ENCODE peak calls at places on chromosomes 11 and 22, in ten cellular contexts. G is endothelial cell of umbilical vein, P is heart left ventricle, X is spleen, O is HCT116, V is Peyer's patch, M is upper lobe of left lung, H is H1, Z is suprapubic skin, L is tibial nerve. W is an unnamed sample.

GRCh38 chr11:79439893-79440450 is 858 bp downstream of the TENM4 start:
- DNase-seq in O (no peak), M (no peak), X (peak), Z (no peak), G (no peak), P (peak), H (no peak), V (no peak), L (peak), W (no peak)

GRCh38 chr11:133086518-133086917 is 445.8 kb downstream of the OPCML start:
- DNase-seq in V (no peak), O (no peak), H (no peak), X (no peak), L (no peak), Z (no peak), P (no peak), G (no peak), M (no peak), W (no peak)

GRCh38 chr11:128279861-128280260 is 307.5 kb downstream of the ETS1 start:
- DNase-seq in G (no peak), M (no peak), O (no peak), X (no peak), V (no peak), P (no peak), H (no peak), Z (no peak), L (no peak), W (no peak)

GRCh38 chr11:76347391-76347790 is 33.5 kb downstream of the THAP12 start:
- DNase-seq in Z (no peak), O (no peak), P (no peak), M (no peak), G (no peak), V (no peak), L (no peak), X (no peak), H (no peak), W (no peak)

GRCh38 chr11:34599406-34599901 is 21.4 kb upstream of the EHF start:
- DNase-seq in G (peak), P (no peak), H (no peak), X (no peak), V (no peak), Z (no peak), L (no peak), M (no peak), O (peak), W (peak)

GRCh38 chr11:75625970-75626691 is 42.7 kb downstream of the MAP6 start:
- DNase-seq in Z (no peak), O (no peak), P (no peak), X (no peak), H (no peak), M (peak), V (no peak), G (no peak), L (no peak), W (peak)

GRCh38 chr11:26931248-26931631 is 62.7 kb upstream of the FIBIN start:
- DNase-seq in V (no peak), G (no peak), P (peak), Z (no peak), H (no peak), M (no peak), X (no peak), L (peak), O (no peak), W (no peak)

GRCh38 chr11:2930705-2931415 is 1.6 kb upstream of the PHLDA2 start:
- DNase-seq in O (peak), L (no peak), P (peak), G (peak), H (peak), V (peak), M (peak), Z (no peak), X (peak), W (peak)

GRCh38 chr11:19938051-19938856 is 222.0 kb downstream of the DBX1 start:
- DNase-seq in M (peak), O (peak), G (peak), H (no peak), P (no peak), V (peak), Z (no peak), X (no peak), L (peak), W (peak)

GRCh38 chr11:69114811-69115523 is 40.8 kb upstream of the SMIM38 start:
- DNase-seq in Z (no peak), X (no peak), G (no peak), P (peak), L (no peak), H (no peak), V (no peak), M (peak), O (no peak), W (no peak)

GRCh38 chr22:22431271-22432220 is 77.0 kb downstream of the ZNF280B start:
- DNase-seq in L (peak), O (peak), M (peak), G (peak), Z (no peak), V (no peak), P (peak), X (peak), H (no peak), W (peak)

GRCh38 chr11:47071871-47072270 is 104.8 kb downstream of the ARFGAP2 start:
- DNase-seq in G (no peak), L (peak), X (no peak), V (no peak), M (no peak), H (no peak), Z (no peak), P (peak), O (no peak), W (no peak)

GRCh38 chr22:36926721-36927435 is 13.4 kb downstream of the CSF2RB start:
- DNase-seq in M (no peak), P (no peak), L (no peak), O (no peak), X (no peak), V (no peak), H (no peak), Z (no peak), G (no peak), W (no peak)

GRCh38 chr11:103486609-103487008 is 377.4 kb downstream of the DYNC2H1 start:
- DNase-seq in H (no peak), M (no peak), Z (no peak), P (no peak), G (no peak), V (no peak), O (no peak), L (no peak), X (no peak), W (no peak)

GRCh38 chr11:101442936-101443521 is 140.8 kb downstream of the TRPC6 start:
- DNase-seq in P (no peak), H (no peak), O (no peak), X (no peak), L (no peak), V (no peak), M (no peak), G (no peak), Z (no peak), W (no peak)

GRCh38 chr22:42792909-42793847 is 63.9 kb downstream of the ARFGAP3 start:
- DNase-seq in L (no peak), M (peak), O (no peak), G (no peak), H (no peak), P (peak), X (no peak), V (no peak), Z (no peak), W (no peak)
- TF ChIP-seq POLR2A in L (no peak), M (no peak), O (no peak), G (no peak), H (no peak), P (no peak), X (no peak), V (no peak), Z (no peak), W (no peak)

GRCh38 chr11:77411717-77412441 is 62.0 kb downstream of the PAK1 start:
- DNase-seq in X (peak), H (peak), L (peak), M (peak), V (peak), G (peak), P (peak), Z (peak), O (peak), W (peak)
- TF ChIP-seq POLR2A in X (no peak), H (no peak), L (no peak), M (no peak), V (no peak), G (peak), P (peak), Z (no peak), O (no peak), W (peak)

DNA sequence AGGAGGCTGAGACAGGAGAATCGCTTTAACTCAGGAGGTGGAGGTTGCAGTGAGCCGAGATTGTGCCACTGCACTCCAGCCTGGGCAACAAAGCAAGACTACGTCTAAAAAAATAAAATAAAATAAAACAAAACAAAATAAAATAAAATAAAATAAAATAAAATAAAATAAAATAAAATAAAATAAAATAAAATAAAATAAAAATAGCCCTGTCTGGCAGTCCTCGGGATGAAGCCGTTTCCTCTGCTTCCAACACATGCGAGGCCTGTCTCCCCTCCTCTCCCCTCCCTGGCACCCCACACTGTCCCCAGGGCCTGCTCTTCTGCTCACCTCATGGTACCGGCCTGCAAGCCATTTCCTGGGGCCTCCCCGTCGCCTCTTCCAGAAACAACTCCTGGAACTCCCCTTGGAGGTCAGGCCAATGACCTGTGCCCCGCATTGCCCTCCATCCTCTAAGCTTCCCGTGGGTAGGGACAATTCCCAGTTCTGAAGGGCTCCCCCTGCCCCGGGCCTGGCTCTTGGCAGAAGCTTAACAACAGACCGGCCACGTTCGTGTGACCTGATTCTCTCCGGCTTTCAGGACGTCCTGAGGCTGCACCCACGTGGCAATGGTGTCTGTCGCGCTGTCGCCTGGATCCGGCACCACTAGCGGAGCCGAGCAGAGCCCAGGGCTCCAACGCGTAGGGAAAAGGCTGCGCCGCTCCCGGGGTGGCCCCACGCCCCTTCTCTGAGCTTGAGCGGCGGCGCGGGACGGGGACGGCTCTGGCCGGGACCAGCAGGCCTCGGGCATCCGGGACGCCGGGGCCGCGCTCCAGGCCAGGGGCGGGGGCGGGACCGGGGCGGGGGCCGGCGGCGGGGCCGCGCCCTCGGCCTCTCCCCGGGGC is 456 bp upstream of the PARVB start:
- DNase-seq in G (peak), P (peak), X (peak), O (no peak), H (no peak), V (peak), L (no peak), M (peak), Z (no peak), W (no peak)
- TF ChIP-seq POLR2A in G (peak), P (peak), X (no peak), O (no peak), H (no peak), V (no peak), L (no peak), M (no peak), Z (no peak), W (no peak)

DNA sequence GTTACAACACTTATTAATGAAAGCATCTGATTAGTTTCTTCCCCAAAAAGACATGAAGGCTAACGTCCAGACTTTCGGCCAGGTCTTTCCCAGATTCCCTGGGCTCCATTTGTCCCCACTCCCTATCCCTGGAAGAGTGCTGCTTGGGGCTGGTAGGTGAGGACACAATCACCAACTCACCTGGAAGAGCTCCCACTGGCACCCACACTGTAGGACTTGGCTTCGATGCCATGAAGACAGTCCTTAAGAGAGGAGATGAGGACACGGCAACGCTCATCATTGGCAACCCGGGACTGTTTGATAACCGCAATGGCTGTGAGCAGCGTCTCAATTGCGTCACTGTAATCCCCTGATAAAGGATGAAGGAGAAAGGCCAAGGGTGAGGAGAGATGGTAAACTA is 18.2 kb downstream of the CPSF7 start:
- DNase-seq in O (no peak), L (no peak), Z (no peak), X (no peak), M (no peak), V (no peak), P (no peak), H (no peak), G (no peak), W (no peak)
- TF ChIP-seq POLR2A in O (no peak), L (no peak), Z (no peak), X (no peak), M (no peak), V (no peak), P (no peak), H (no peak), G (no peak), W (no peak)

DNA sequence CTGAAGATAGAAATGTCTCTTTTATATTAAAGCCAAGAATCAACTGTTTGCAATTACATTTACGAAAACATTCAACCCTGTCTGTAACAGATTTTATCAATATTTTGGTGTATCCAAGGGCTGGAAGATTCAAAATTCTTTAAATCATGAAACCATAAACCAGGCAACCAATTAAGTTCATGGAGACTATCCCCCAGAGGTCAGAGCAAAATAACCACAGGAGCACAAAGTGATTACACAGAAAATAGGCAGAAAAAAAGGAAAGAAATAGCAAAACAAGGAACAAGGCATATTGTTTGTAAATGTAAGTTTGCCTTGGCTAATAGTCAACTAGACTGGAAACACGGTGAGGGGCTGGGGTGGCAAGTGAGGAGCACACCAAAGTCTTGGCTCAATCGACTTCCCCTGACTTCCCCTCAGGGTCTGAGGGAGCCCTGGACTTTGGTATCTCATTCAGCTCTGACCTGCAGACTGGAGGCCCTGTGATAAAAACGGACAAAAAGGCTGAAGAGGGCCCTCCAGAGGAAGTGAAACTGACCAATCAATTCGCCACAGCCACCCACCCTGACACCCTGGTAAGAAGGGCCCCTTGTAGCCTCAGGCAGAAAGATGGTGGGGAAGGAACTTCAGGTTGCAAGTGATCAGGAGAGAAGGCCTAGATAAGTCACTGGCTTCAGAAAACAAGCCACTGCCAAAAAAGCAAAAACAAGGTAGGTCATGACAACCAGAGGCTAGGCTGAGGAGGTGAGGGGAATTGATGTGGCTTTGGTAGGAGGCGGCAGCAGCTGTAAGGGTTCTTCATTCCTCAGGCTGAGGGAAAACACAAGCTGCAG is 1.9 kb downstream of the SIK3 start:
- DNase-seq in P (no peak), V (no peak), X (no peak), L (no peak), H (peak), O (no peak), Z (no peak), G (no peak), M (peak), W (no peak)
- TF ChIP-seq POLR2A in P (no peak), V (no peak), X (no peak), L (no peak), H (no peak), O (no peak), Z (no peak), G (no peak), M (no peak), W (no peak)

GRCh38 chr22:38870791-38871359 is 1.1 kb downstream of the CBX6 start:
- DNase-seq in Z (peak), H (no peak), G (no peak), O (no peak), M (no peak), V (no peak), X (no peak), L (no peak), P (no peak), W (no peak)

GRCh38 chr22:38871360-38872171 is 450 bp downstream of the CBX6 start:
- DNase-seq in O (no peak), M (no peak), V (no peak), Z (peak), X (peak), P (no peak), H (no peak), L (no peak), G (no peak), W (no peak)

GRCh38 chr22:38873469-38874411 is 1.7 kb upstream of the CBX6 start:
- DNase-seq in X (no peak), P (no peak), L (no peak), Z (no peak), M (no peak), V (no peak), O (no peak), H (no peak), G (no peak), W (no peak)

GRCh38 chr22:38872831-38873248 is 824 bp upstream of the CBX6 start:
- DNase-seq in G (peak), L (no peak), Z (no peak), H (no peak), X (peak), O (no peak), V (no peak), P (peak), M (peak), W (peak)

GRCh38 chr22:38872172-38872830 is at the start of gene CBX6:
- DNase-seq in O (peak), V (peak), P (peak), M (peak), H (peak), G (peak), Z (peak), X (peak), L (peak), W (peak)
- TF ChIP-seq POLR2A in O (no peak), V (peak), P (peak), M (peak), H (peak), G (peak), Z (no peak), X (peak), L (peak), W (peak)

DNA sequence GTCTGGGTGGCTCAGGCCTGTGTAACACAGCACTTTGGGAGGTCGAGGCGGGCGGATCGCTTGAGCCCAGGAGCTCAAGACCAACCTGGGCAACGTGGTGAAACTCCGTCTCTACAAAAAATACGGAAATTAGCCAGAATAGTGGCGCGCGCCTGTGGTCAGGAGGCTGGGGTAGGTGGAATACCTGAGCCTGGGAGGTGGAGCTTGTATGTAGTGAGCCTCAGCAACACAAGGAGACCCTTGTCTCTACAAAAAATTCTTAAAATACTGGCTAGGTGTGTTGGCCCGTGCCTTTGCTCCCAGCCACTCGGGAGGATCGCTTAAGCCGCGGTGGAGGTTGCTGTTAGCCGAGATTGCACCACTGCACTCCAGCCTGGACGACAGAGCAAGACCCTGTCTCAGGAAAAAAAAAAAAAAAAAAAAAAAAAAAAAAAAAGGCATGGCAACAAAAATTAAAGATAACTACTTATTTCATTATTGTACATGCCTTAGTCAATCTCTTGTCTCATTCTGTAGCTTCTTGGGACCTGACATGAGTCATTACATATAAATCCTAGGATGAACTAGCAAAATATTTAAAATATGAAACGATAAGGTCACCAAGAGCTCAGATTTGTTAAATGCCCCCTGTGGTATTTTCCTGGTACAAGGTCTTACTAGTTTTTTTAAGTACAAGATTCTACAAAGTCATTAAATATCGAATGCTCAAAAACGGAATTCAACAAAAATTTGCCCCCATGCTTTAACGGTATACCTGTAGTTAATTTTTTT is 1.1 kb downstream of the TAF1D start:
- DNase-seq in G (peak), P (no peak), V (no peak), M (peak), H (no peak), X (peak), O (no peak), L (no peak), Z (no peak), W (peak)
- TF ChIP-seq POLR2A in G (peak), P (no peak), V (no peak), M (no peak), H (peak), X (no peak), O (no peak), L (no peak), Z (no peak), W (no peak)

W was measured in H54.